ENCODE peak calls at places on chromosomes 13 and 19, in ten cellular contexts. B, Q, T, I, J, L, E, D, W and Y are unnamed samples.

GRCh38 chr13:37058801-37059135 is 720 bp downstream of the SUPT20H start:
- DNase-seq in B (peak), Q (no peak), T (no peak), I (peak), J (no peak), L (no peak), E (no peak), D (peak), W (peak), Y (no peak)

GRCh38 chr19:19997656-19998268 is 41.5 kb downstream of the ZNF682 start:
- DNase-seq in B (peak), Q (no peak), T (no peak), I (peak), J (no peak), L (no peak), E (no peak), D (peak), W (peak), Y (no peak)

GRCh38 chr19:7333198-7334118 is 15.3 kb upstream of the ARHGEF18 start:
- DNase-seq in B (no peak), Q (no peak), T (no peak), I (no peak), J (no peak), L (no peak), E (no peak), D (no peak), W (no peak), Y (no peak)

GRCh38 chr13:81350056-81350455 is 1009.1 kb upstream of the SPRY2 start:
- DNase-seq in B (no peak), Q (no peak), T (no peak), I (no peak), J (no peak), L (no peak), E (no peak), D (no peak), W (no peak), Y (no peak)

GRCh38 chr19:48344892-48345291 is 18.8 kb downstream of the TMEM143 start:
- DNase-seq in B (no peak), Q (no peak), T (no peak), I (no peak), J (peak), L (no peak), E (no peak), D (no peak), W (no peak), Y (no peak)

GRCh38 chr13:77751513-77752456 is 54.3 kb downstream of the SLAIN1 start:
- DNase-seq in B (peak), Q (peak), T (no peak), I (peak), J (peak), L (peak), E (no peak), D (peak), W (peak), Y (no peak)

GRCh38 chr19:1009043-1009975 is 9.1 kb downstream of the GRIN3B start:
- DNase-seq in B (no peak), Q (no peak), T (no peak), I (no peak), J (no peak), L (no peak), E (no peak), D (no peak), W (no peak), Y (no peak)

GRCh38 chr13:90414691-90415596 is 932.5 kb upstream of the MIR17HG start:
- DNase-seq in B (no peak), Q (no peak), T (no peak), I (no peak), J (no peak), L (peak), E (no peak), D (no peak), W (no peak), Y (no peak)

GRCh38 chr19:1153891-1154730 is 20.0 kb downstream of the SBNO2 start:
- DNase-seq in B (no peak), Q (no peak), T (no peak), I (no peak), J (no peak), L (no peak), E (no peak), D (no peak), W (no peak), Y (no peak)

GRCh38 chr13:96963786-96964475 is 30.3 kb downstream of the OXGR1 start:
- DNase-seq in B (no peak), Q (no peak), T (no peak), I (no peak), J (no peak), L (no peak), E (no peak), D (no peak), W (no peak), Y (no peak)

GRCh38 chr19:17365361-17365760 is 11.8 kb downstream of the PLVAP start:
- DNase-seq in B (no peak), Q (no peak), T (no peak), I (no peak), J (no peak), L (no peak), E (no peak), D (no peak), W (no peak), Y (no peak)

GRCh38 chr13:45521292-45521691 is 56.6 kb downstream of the COG3 start:
- DNase-seq in B (no peak), Q (no peak), T (no peak), I (no peak), J (no peak), L (peak), E (no peak), D (no peak), W (no peak), Y (no peak)

GRCh38 chr19:5364674-5365073 is 24.1 kb upstream of the PTPRS start:
- DNase-seq in B (no peak), Q (no peak), T (no peak), I (no peak), J (no peak), L (no peak), E (no peak), D (no peak), W (no peak), Y (no peak)

GRCh38 chr13:48244159-48244558 is 11.2 kb downstream of the ITM2B start:
- DNase-seq in B (no peak), Q (no peak), T (no peak), I (no peak), J (no peak), L (no peak), E (no peak), D (no peak), W (no peak), Y (no peak)

GRCh38 chr13:110809871-110810486 is 96.5 kb downstream of the ING1 start:
- DNase-seq in B (no peak), Q (no peak), T (no peak), I (no peak), J (no peak), L (no peak), E (no peak), D (no peak), W (no peak), Y (no peak)

GRCh38 chr19:35029737-35030256 is 473 bp upstream of the SCN1B start:
- DNase-seq in B (no peak), Q (no peak), T (no peak), I (no peak), J (no peak), L (peak), E (no peak), D (no peak), W (peak), Y (no peak)

GRCh38 chr13:99540530-99540929 is 39.3 kb downstream of the TM9SF2 start:
- DNase-seq in B (no peak), Q (no peak), T (no peak), I (no peak), J (no peak), L (no peak), E (no peak), D (no peak), W (no peak), Y (no peak)

GRCh38 chr19:35509861-35510625 is 3.4 kb downstream of the DMKN start:
- DNase-seq in B (peak), Q (peak), T (peak), I (peak), J (peak), L (peak), E (no peak), D (peak), W (peak), Y (peak)

GRCh38 chr13:30807392-30807791 is 72.0 kb downstream of the ALOX5AP start:
- DNase-seq in B (no peak), Q (no peak), T (no peak), I (no peak), J (no peak), L (no peak), E (no peak), D (no peak), W (no peak), Y (no peak)

GRCh38 chr19:15285896-15286591 is 46.3 kb downstream of the BRD4 start:
- DNase-seq in B (no peak), Q (no peak), T (no peak), I (no peak), J (no peak), L (no peak), E (no peak), D (no peak), W (no peak), Y (no peak)

GRCh38 chr19:44587863-44588752 is 25.3 kb upstream of the IGSF23 start:
- DNase-seq in B (no peak), Q (no peak), T (no peak), I (no peak), J (no peak), L (peak), E (no peak), D (no peak), W (no peak), Y (no peak)